ENCODE peak calls at places on chromosomes 13 and 19, in four cellular contexts. One of them, this sample, is unnamed.

GRCh38 chr19:44846455-44847143 is 502 bp downstream of the NECTIN2 start:
- DNase-seq in anterior cingulate cortex: no peak
- DNase-seq in activated T-helper 9 cell treated with anti-CD3 and anti-CD28 coated beads, Interleukin-2, amount 50 U/mL, for 16 hours: no peak
- DNase-seq in left ventricle myocardium inferior: no peak
- DNase-seq in this sample: no peak

GRCh38 chr13:26025196-26025595 is 26.6 kb downstream of the SHISA2 start:
- DNase-seq in anterior cingulate cortex: no peak
- DNase-seq in activated T-helper 9 cell treated with anti-CD3 and anti-CD28 coated beads, Interleukin-2, amount 50 U/mL, for 16 hours: no peak
- DNase-seq in left ventricle myocardium inferior: no peak
- DNase-seq in this sample: no peak

GRCh38 chr19:14091885-14092462 is 1.4 kb upstream of the SAMD1 start:
- DNase-seq in anterior cingulate cortex: no peak
- DNase-seq in activated T-helper 9 cell treated with anti-CD3 and anti-CD28 coated beads, Interleukin-2, amount 50 U/mL, for 16 hours: no peak
- DNase-seq in left ventricle myocardium inferior: no peak
- DNase-seq in this sample: no peak

GRCh38 chr13:42272115-42272756 is at the start of gene AKAP11:
- DNase-seq in anterior cingulate cortex: peak; percentile 68
- DNase-seq in activated T-helper 9 cell treated with anti-CD3 and anti-CD28 coated beads, Interleukin-2, amount 50 U/mL, for 16 hours: peak; percentile 41
- DNase-seq in left ventricle myocardium inferior: peak; percentile 44
- DNase-seq in this sample: no peak

GRCh38 chr13:46295531-46296464 is 84.1 kb downstream of the LRRC63 start:
- DNase-seq in anterior cingulate cortex: no peak
- DNase-seq in activated T-helper 9 cell treated with anti-CD3 and anti-CD28 coated beads, Interleukin-2, amount 50 U/mL, for 16 hours: peak; percentile 25
- DNase-seq in left ventricle myocardium inferior: no peak
- DNase-seq in this sample: peak; percentile 9

GRCh38 chr19:44579663-44580365 is 33.5 kb upstream of the IGSF23 start:
- DNase-seq in anterior cingulate cortex: no peak
- DNase-seq in activated T-helper 9 cell treated with anti-CD3 and anti-CD28 coated beads, Interleukin-2, amount 50 U/mL, for 16 hours: no peak
- DNase-seq in left ventricle myocardium inferior: no peak
- DNase-seq in this sample: no peak

GRCh38 chr19:49468746-49469447 is 5.1 kb upstream of the FLT3LG start:
- DNase-seq in anterior cingulate cortex: no peak
- DNase-seq in activated T-helper 9 cell treated with anti-CD3 and anti-CD28 coated beads, Interleukin-2, amount 50 U/mL, for 16 hours: peak; percentile 57
- DNase-seq in left ventricle myocardium inferior: peak; percentile 80
- DNase-seq in this sample: peak; percentile 73

GRCh38 chr13:105817498-105817897 is 718.0 kb downstream of the EFNB2 start:
- DNase-seq in anterior cingulate cortex: no peak
- DNase-seq in activated T-helper 9 cell treated with anti-CD3 and anti-CD28 coated beads, Interleukin-2, amount 50 U/mL, for 16 hours: no peak
- DNase-seq in left ventricle myocardium inferior: no peak
- DNase-seq in this sample: peak; percentile 25

GRCh38 chr19:48990400-48990799 is 2.7 kb downstream of the GYS1 start:
- DNase-seq in anterior cingulate cortex: no peak
- DNase-seq in activated T-helper 9 cell treated with anti-CD3 and anti-CD28 coated beads, Interleukin-2, amount 50 U/mL, for 16 hours: no peak
- DNase-seq in left ventricle myocardium inferior: no peak
- DNase-seq in this sample: no peak

GRCh38 chr19:2422951-2423880 is 4.2 kb downstream of the TIMM13 start:
- DNase-seq in anterior cingulate cortex: no peak
- DNase-seq in activated T-helper 9 cell treated with anti-CD3 and anti-CD28 coated beads, Interleukin-2, amount 50 U/mL, for 16 hours: no peak
- DNase-seq in left ventricle myocardium inferior: no peak
- DNase-seq in this sample: no peak

GRCh38 chr19:10718205-10719196 is 622 bp downstream of the DNM2 start:
- DNase-seq in anterior cingulate cortex: peak; percentile 28
- DNase-seq in activated T-helper 9 cell treated with anti-CD3 and anti-CD28 coated beads, Interleukin-2, amount 50 U/mL, for 16 hours: peak; percentile 36
- DNase-seq in left ventricle myocardium inferior: peak; percentile 56
- DNase-seq in this sample: no peak

GRCh38 chr13:110382830-110383229 is 75.7 kb downstream of the COL4A2 start:
- DNase-seq in anterior cingulate cortex: no peak
- DNase-seq in activated T-helper 9 cell treated with anti-CD3 and anti-CD28 coated beads, Interleukin-2, amount 50 U/mL, for 16 hours: no peak
- DNase-seq in left ventricle myocardium inferior: no peak
- DNase-seq in this sample: no peak

GRCh38 chr13:23990443-23990842 is 93.1 kb upstream of the C1QTNF9B start:
- DNase-seq in anterior cingulate cortex: no peak
- DNase-seq in activated T-helper 9 cell treated with anti-CD3 and anti-CD28 coated beads, Interleukin-2, amount 50 U/mL, for 16 hours: no peak
- DNase-seq in left ventricle myocardium inferior: no peak
- DNase-seq in this sample: no peak

GRCh38 chr13:29474991-29475390 is 120.5 kb downstream of the SLC7A1 start:
- DNase-seq in anterior cingulate cortex: no peak
- DNase-seq in activated T-helper 9 cell treated with anti-CD3 and anti-CD28 coated beads, Interleukin-2, amount 50 U/mL, for 16 hours: no peak
- DNase-seq in left ventricle myocardium inferior: no peak
- DNase-seq in this sample: no peak

GRCh38 chr13:91572944-91573535 is 174.6 kb downstream of the GPC5 start:
- DNase-seq in anterior cingulate cortex: no peak
- DNase-seq in activated T-helper 9 cell treated with anti-CD3 and anti-CD28 coated beads, Interleukin-2, amount 50 U/mL, for 16 hours: no peak
- DNase-seq in left ventricle myocardium inferior: no peak
- DNase-seq in this sample: no peak

GRCh38 chr19:38675611-38676010 is 28.2 kb downstream of the ACTN4 start:
- DNase-seq in anterior cingulate cortex: no peak
- DNase-seq in activated T-helper 9 cell treated with anti-CD3 and anti-CD28 coated beads, Interleukin-2, amount 50 U/mL, for 16 hours: no peak
- DNase-seq in left ventricle myocardium inferior: no peak
- DNase-seq in this sample: no peak

GRCh38 chr13:76762731-76763130 is 123.5 kb downstream of the KCTD12 start:
- DNase-seq in anterior cingulate cortex: no peak
- DNase-seq in activated T-helper 9 cell treated with anti-CD3 and anti-CD28 coated beads, Interleukin-2, amount 50 U/mL, for 16 hours: no peak
- DNase-seq in left ventricle myocardium inferior: no peak
- DNase-seq in this sample: no peak

GRCh38 chr19:37007587-37008220 is 70.5 kb upstream of the ZNF420 start:
- DNase-seq in anterior cingulate cortex: no peak
- DNase-seq in activated T-helper 9 cell treated with anti-CD3 and anti-CD28 coated beads, Interleukin-2, amount 50 U/mL, for 16 hours: no peak
- DNase-seq in left ventricle myocardium inferior: peak; percentile 80
- DNase-seq in this sample: no peak

GRCh38 chr19:32269831-32270230 is 75.6 kb upstream of the ZNF507 start:
- DNase-seq in anterior cingulate cortex: no peak
- DNase-seq in activated T-helper 9 cell treated with anti-CD3 and anti-CD28 coated beads, Interleukin-2, amount 50 U/mL, for 16 hours: no peak
- DNase-seq in left ventricle myocardium inferior: no peak
- DNase-seq in this sample: no peak

GRCh38 chr19:17244618-17245534 is 843 bp downstream of the NR2F6 start:
- DNase-seq in anterior cingulate cortex: no peak
- DNase-seq in activated T-helper 9 cell treated with anti-CD3 and anti-CD28 coated beads, Interleukin-2, amount 50 U/mL, for 16 hours: no peak
- DNase-seq in left ventricle myocardium inferior: peak; percentile 51
- DNase-seq in this sample: no peak

GRCh38 chr19:43675906-43676305 is 5.9 kb upstream of the PLAUR start:
- DNase-seq in anterior cingulate cortex: no peak
- DNase-seq in activated T-helper 9 cell treated with anti-CD3 and anti-CD28 coated beads, Interleukin-2, amount 50 U/mL, for 16 hours: no peak
- DNase-seq in left ventricle myocardium inferior: no peak
- DNase-seq in this sample: no peak

GRCh38 chr13:112071011-112071901 is 4.3 kb downstream of the SOX1 start:
- DNase-seq in anterior cingulate cortex: no peak
- DNase-seq in activated T-helper 9 cell treated with anti-CD3 and anti-CD28 coated beads, Interleukin-2, amount 50 U/mL, for 16 hours: no peak
- DNase-seq in left ventricle myocardium inferior: no peak
- DNase-seq in this sample: no peak

GRCh38 chr13:37833411-37833810 is 36.2 kb downstream of the TRPC4 start:
- DNase-seq in anterior cingulate cortex: no peak
- DNase-seq in activated T-helper 9 cell treated with anti-CD3 and anti-CD28 coated beads, Interleukin-2, amount 50 U/mL, for 16 hours: no peak
- DNase-seq in left ventricle myocardium inferior: no peak
- DNase-seq in this sample: no peak

GRCh38 chr19:6276447-6276846 is 3.3 kb downstream of the MLLT1 start:
- DNase-seq in anterior cingulate cortex: no peak
- DNase-seq in activated T-helper 9 cell treated with anti-CD3 and anti-CD28 coated beads, Interleukin-2, amount 50 U/mL, for 16 hours: no peak
- DNase-seq in left ventricle myocardium inferior: peak; percentile 53
- DNase-seq in this sample: no peak